ENCODE peak calls at places on chromosomes 2 and 18, in seven cellular contexts. M, Q, Z, D, V, L and G are unnamed samples.

GRCh38 chr2:223860809-223861738 is 23.7 kb upstream of the AP1S3 start:
- DNase-seq in M (no peak), Q (peak), Z (peak), D (peak), V (no peak), L (no peak), G (no peak)

GRCh38 chr2:1051075-1051474 is 100.4 kb downstream of the SNTG2 start:
- DNase-seq in M (no peak), Q (no peak), Z (no peak), D (no peak), V (no peak), L (no peak), G (no peak)

GRCh38 chr18:67516432-67517223 is at the start of gene DSEL:
- DNase-seq in M (peak), Q (peak), Z (peak), D (peak), V (peak), L (peak), G (peak)

GRCh38 chr2:32291746-32292145 is 14.0 kb downstream of the YIPF4 start:
- DNase-seq in M (no peak), Q (no peak), Z (peak), D (no peak), V (no peak), L (no peak), G (no peak)

GRCh38 chr2:144438722-144439508 is 81.0 kb downstream of the ZEB2 start:
- DNase-seq in M (no peak), Q (no peak), Z (no peak), D (no peak), V (no peak), L (no peak), G (no peak)

GRCh38 chr2:2112416-2113131 is 218.5 kb downstream of the MYT1L start:
- DNase-seq in M (no peak), Q (no peak), Z (no peak), D (no peak), V (no peak), L (no peak), G (no peak)

GRCh38 chr2:159904127-159904564 is 106.1 kb upstream of the CD302 start:
- DNase-seq in M (no peak), Q (no peak), Z (no peak), D (peak), V (no peak), L (no peak), G (no peak)

GRCh38 chr2:128361376-128362131 is 42.9 kb upstream of the HS6ST1 start:
- DNase-seq in M (no peak), Q (no peak), Z (peak), D (no peak), V (peak), L (no peak), G (no peak)

GRCh38 chr2:42801388-42801787 is 9.0 kb upstream of the HAAO start:
- DNase-seq in M (no peak), Q (no peak), Z (no peak), D (no peak), V (no peak), L (no peak), G (no peak)

GRCh38 chr18:3223356-3223755 is 3.6 kb upstream of the MYOM1 start:
- DNase-seq in M (no peak), Q (no peak), Z (no peak), D (no peak), V (no peak), L (no peak), G (no peak)

GRCh38 chr2:38074047-38074774 is 1.7 kb downstream of the CYP1B1 start:
- DNase-seq in M (no peak), Q (no peak), Z (no peak), D (no peak), V (no peak), L (no peak), G (peak)

GRCh38 chr2:88443353-88443938 is 9.0 kb downstream of the FOXI3 start:
- DNase-seq in M (no peak), Q (no peak), Z (no peak), D (no peak), V (no peak), L (no peak), G (no peak)

GRCh38 chr2:75716406-75716805 is 5.7 kb upstream of the GCFC2 start:
- DNase-seq in M (no peak), Q (no peak), Z (no peak), D (no peak), V (no peak), L (no peak), G (peak)

GRCh38 chr2:150526827-150527226 is 39.4 kb upstream of the RND3 start:
- DNase-seq in M (no peak), Q (peak), Z (no peak), D (no peak), V (no peak), L (peak), G (no peak)

GRCh38 chr18:50559750-50560680 is at the start of gene MAPK4:
- DNase-seq in M (peak), Q (no peak), Z (peak), D (peak), V (peak), L (peak), G (peak)
- TF ChIP-seq POLR2A in M (peak), Q (no peak), Z (no peak), D (no peak), V (no peak), L (peak), G (no peak)

GRCh38 chr2:74560591-74560990 is 6.1 kb downstream of the DOK1 start:
- DNase-seq in M (no peak), Q (no peak), Z (no peak), D (no peak), V (no peak), L (no peak), G (no peak)
- TF ChIP-seq POLR2A in M (no peak), Q (no peak), Z (no peak), D (no peak), V (no peak), L (no peak), G (no peak)

DNA sequence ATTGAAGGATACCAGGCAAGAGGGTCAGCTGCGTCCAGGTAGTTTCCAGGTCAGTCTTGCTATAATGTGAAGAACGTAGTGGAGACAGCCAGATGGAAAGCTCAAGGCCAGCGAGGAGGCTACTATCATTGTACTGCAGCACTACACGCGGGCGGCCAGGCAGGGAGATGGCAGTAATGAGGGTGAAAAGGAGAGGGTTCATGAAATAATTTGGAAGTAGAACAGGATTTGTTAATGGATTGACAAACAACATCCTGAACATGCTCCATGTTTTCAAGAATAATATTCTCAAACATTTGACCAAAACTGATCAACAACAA is 17.1 kb downstream of the SPIRE1 start:
- DNase-seq in M (no peak), Q (no peak), Z (no peak), D (no peak), V (no peak), L (peak), G (no peak)
- TF ChIP-seq POLR2A in M (no peak), Q (no peak), Z (no peak), D (no peak), V (no peak), L (peak), G (no peak)

GRCh38 chr2:70886541-70886987 is 49.1 kb upstream of the ATP6V1B1 start:
- DNase-seq in M (no peak), Q (no peak), Z (no peak), D (no peak), V (no peak), L (no peak), G (no peak)

GRCh38 chr2:70888925-70889715 is 46.6 kb upstream of the ATP6V1B1 start:
- DNase-seq in M (no peak), Q (no peak), Z (no peak), D (no peak), V (no peak), L (no peak), G (no peak)

GRCh38 chr2:70888389-70888924 is 47.2 kb upstream of the ATP6V1B1 start:
- DNase-seq in M (no peak), Q (no peak), Z (no peak), D (no peak), V (no peak), L (no peak), G (no peak)

GRCh38 chr2:70887550-70888229 is 48.0 kb upstream of the ATP6V1B1 start:
- DNase-seq in M (peak), Q (peak), Z (peak), D (peak), V (no peak), L (no peak), G (peak)

GRCh38 chr2:70887208-70887549 is 48.5 kb upstream of the ATP6V1B1 start:
- DNase-seq in M (no peak), Q (no peak), Z (no peak), D (no peak), V (no peak), L (no peak), G (no peak)
- TF ChIP-seq POLR2A in M (no peak), Q (no peak), Z (no peak), D (no peak), V (no peak), L (no peak), G (no peak)

GRCh38 chr2:28958689-28959088 is 22.4 kb upstream of the TOGARAM2 start:
- DNase-seq in M (peak), Q (peak), Z (peak), D (peak), V (peak), L (peak), G (peak)
- TF ChIP-seq POLR2A in M (no peak), Q (no peak), Z (no peak), D (no peak), V (no peak), L (no peak), G (no peak)

GRCh38 chr2:10277293-10278028 is 25.2 kb upstream of the HPCAL1 start:
- DNase-seq in M (no peak), Q (no peak), Z (no peak), D (no peak), V (no peak), L (no peak), G (no peak)
- TF ChIP-seq POLR2A in M (no peak), Q (no peak), Z (no peak), D (no peak), V (no peak), L (no peak), G (no peak)

GRCh38 chr2:85652056-85652455 is 15.9 kb downstream of the SFTPB start:
- DNase-seq in M (no peak), Q (no peak), Z (no peak), D (no peak), V (no peak), L (no peak), G (no peak)
- TF ChIP-seq POLR2A in M (no peak), Q (no peak), Z (no peak), D (no peak), V (no peak), L (no peak), G (no peak)

GRCh38 chr2:217939629-217940245 is 63.1 kb downstream of the TNS1 start:
- DNase-seq in M (peak), Q (no peak), Z (no peak), D (no peak), V (no peak), L (peak), G (no peak)
- TF ChIP-seq POLR2A in M (peak), Q (no peak), Z (no peak), D (peak), V (no peak), L (no peak), G (no peak)

GRCh38 chr2:65129613-65130439 is at the start of gene RAB1A:
- DNase-seq in M (peak), Q (peak), Z (peak), D (peak), V (peak), L (peak), G (peak)
- TF ChIP-seq POLR2A in M (peak), Q (peak), Z (peak), D (peak), V (peak), L (peak), G (peak)

DNA sequence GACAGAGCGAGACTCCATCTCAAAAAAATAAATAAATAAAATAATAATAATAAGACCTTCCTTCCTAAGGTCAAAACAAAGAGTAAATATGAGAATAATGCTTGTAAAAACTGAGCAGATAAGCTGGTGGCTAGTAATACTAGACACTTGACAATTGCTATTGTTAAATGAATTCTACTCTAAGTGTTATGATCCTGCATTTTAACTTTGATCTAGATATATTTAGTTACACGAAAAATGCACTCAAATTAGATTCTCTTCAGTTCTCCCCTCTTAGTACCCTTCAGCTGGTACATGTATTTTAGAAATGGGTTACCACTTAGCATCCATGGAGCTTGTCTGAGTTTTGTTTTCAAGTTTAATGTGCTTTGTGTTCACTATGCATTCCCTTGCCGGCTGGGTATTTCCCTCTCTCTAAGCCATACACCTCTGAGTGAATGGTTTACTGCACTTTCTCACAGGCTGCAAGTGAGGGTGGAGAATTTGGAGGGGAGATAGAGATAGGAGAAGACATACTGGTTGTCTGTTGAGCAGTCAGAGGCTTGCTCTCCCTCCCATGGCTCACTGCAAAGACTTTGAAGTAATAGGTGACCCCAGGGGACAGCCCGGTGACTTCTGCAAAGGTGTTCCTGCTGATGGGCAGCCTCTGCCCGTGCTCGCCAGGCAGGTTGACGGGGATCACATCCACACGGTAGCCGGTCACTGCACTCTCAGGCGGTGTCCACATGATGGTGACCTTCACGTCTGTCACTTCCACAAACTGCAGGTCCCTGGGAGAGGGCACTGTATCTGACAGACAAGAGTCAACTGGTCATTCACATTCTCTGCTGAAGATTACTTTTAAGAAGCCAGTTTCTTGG is 29.9 kb downstream of the FN1 start:
- DNase-seq in M (no peak), Q (no peak), Z (no peak), D (no peak), V (no peak), L (no peak), G (no peak)
- TF ChIP-seq POLR2A in M (no peak), Q (no peak), Z (no peak), D (no peak), V (no peak), L (no peak), G (no peak)